ENCODE peak calls at places on chromosomes 11 and 22, in four cellular contexts. R is HCT116, J is H1, Y is GM12878. G is an unnamed sample.

GRCh38 chr11:69499946-69500284 is 18.5 kb downstream of the LINC01488 start:
- DNase-seq in R (no peak), J (no peak), Y (no peak), G (no peak)

GRCh38 chr11:69251639-69252493 is 42.1 kb upstream of the MYEOV start:
- DNase-seq in R (no peak), J (no peak), Y (no peak), G (peak; percentile 5)

GRCh38 chr22:44710474-44711235 is 8.7 kb downstream of the PRR5 start:
- DNase-seq in R (no peak), J (no peak), Y (no peak), G (peak; percentile 34)

GRCh38 chr11:68524213-68524612 is 63.7 kb downstream of the PPP6R3 start:
- DNase-seq in R (no peak), J (no peak), Y (no peak), G (no peak)

GRCh38 chr11:133927690-133928627 is 28.8 kb downstream of the IGSF9B start:
- DNase-seq in R (no peak), J (peak; percentile 89), Y (no peak), G (peak; percentile 69)

GRCh38 chr11:127843483-127844396 is 743.6 kb downstream of the ETS1 start:
- DNase-seq in R (no peak), J (peak; percentile 88), Y (no peak), G (peak; percentile 24)

GRCh38 chr22:27477171-27477570 is 324.4 kb downstream of the MN1 start:
- DNase-seq in R (no peak), J (no peak), Y (no peak), G (no peak)

GRCh38 chr11:114377612-114378267 is 22.6 kb downstream of the C11orf71 start:
- DNase-seq in R (no peak), J (no peak), Y (no peak), G (no peak)

GRCh38 chr11:31882951-31883392 is 71.8 kb upstream of the PAX6 start:
- DNase-seq in R (no peak), J (no peak), Y (no peak), G (no peak)

GRCh38 chr11:61980783-61981541 is 13.5 kb upstream of the FTH1 start:
- DNase-seq in R (no peak), J (no peak), Y (no peak), G (no peak)

GRCh38 chr11:77083553-77084245 is 16.9 kb downstream of the CAPN5 start:
- DNase-seq in R (no peak), J (no peak), Y (no peak), G (no peak)

GRCh38 chr22:29706991-29707390 is 12.8 kb upstream of the CABP7 start:
- DNase-seq in R (no peak), J (no peak), Y (no peak), G (no peak)

GRCh38 chr22:20153945-20154344 is 3.1 kb upstream of the CCDC188 start:
- DNase-seq in R (no peak), J (no peak), Y (no peak), G (peak; percentile 68)

GRCh38 chr11:89175796-89176195 is 1.9 kb upstream of the TYR start:
- DNase-seq in R (no peak), J (no peak), Y (no peak), G (no peak)

GRCh38 chr11:69638941-69639681 is 1.8 kb upstream of the CCND1 start:
- DNase-seq in R (peak; percentile 95), J (peak; percentile 95), Y (no peak), G (peak; percentile 81)

GRCh38 chr11:111788051-111788450 is 21.9 kb upstream of the PPP2R1B start:
- DNase-seq in R (no peak), J (no peak), Y (no peak), G (no peak)

GRCh38 chr11:117010808-117011540 is 87.3 kb downstream of the SIK3 start:
- DNase-seq in R (no peak), J (no peak), Y (no peak), G (no peak)
- H3K9ac ChIP-seq in R (no peak overlapping the region), J (no peak overlapping the region), Y (no peak overlapping the region), G (no peak overlapping the region)

GRCh38 chr11:40129276-40129675 is 1330.2 kb downstream of the LRRC4C start:
- DNase-seq in R (no peak), J (no peak), Y (no peak), G (no peak)

GRCh38 chr11:40130427-40130826 is 1329.0 kb downstream of the LRRC4C start:
- DNase-seq in R (no peak), J (peak; percentile 47), Y (no peak), G (no peak)

GRCh38 chr11:40125054-40125453 is 1334.4 kb downstream of the LRRC4C start:
- DNase-seq in R (no peak), J (no peak), Y (no peak), G (no peak)
- TF ChIP-seq EGR1 in R (no peak), J (no peak), Y (no peak), G (no peak)

GRCh38 chr22:35376728-35377472 is 4.0 kb upstream of the HMOX1 start:
- DNase-seq in R (peak; percentile 83), J (peak; percentile 87), Y (peak; percentile 87), G (peak; percentile 87)
- H3K9ac ChIP-seq in R (peak overlapping the region; percentile 64), J (peak overlapping the region; percentile 60), Y (peak overlapping the region; percentile 48), G (peak overlapping the region; percentile 11)

GRCh38 chr11:95255523-95256165 is 24.6 kb upstream of the SESN3 start:
- DNase-seq in R (no peak), J (no peak), Y (no peak), G (no peak)
- TF ChIP-seq EGR1 in R (no peak), J (no peak), Y (no peak), G (no peak)

DNA sequence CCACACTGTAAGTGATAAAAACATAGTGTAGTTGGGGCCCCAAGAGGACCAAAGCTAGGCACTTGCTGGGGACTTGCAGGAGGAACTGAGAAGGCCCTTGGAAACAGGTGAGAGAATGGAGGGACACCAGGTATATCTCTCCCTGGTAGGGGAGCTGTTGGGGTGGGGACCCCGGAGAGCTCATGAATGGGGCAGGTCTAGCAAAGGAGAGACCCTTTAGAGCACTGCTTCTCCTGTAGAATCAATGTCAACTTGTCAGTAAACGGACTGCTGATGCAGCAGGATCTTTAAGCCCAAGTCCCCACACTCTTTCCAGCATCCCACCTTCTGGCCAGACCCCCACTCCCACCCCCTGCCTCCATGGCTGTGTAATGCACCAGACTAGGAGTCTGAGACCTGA is 109.6 kb upstream of the THY1 start:
- DNase-seq in R (no peak), J (no peak), Y (no peak), G (no peak)
- H3K9ac ChIP-seq in R (no peak overlapping the region), J (no peak overlapping the region), Y (no peak overlapping the region), G (no peak overlapping the region)

G was measured in K562.